ENCODE peak calls at places on chromosomes 16 and 17, in five cellular contexts. One of them, this sample, is unnamed.

GRCh38 chr17:4678448-4679026 is 25.4 kb downstream of the PELP1 start:
- DNase-seq in trophoblast cell: peak; percentile 20
- DNase-seq in H1: no peak
- DNase-seq in neuronal stem cell: no peak
- DNase-seq in mesendoderm: peak; percentile 70
- DNase-seq in this sample: peak; percentile 93

GRCh38 chr16:53065436-53066165 is 10.8 kb downstream of the CHD9 start:
- DNase-seq in trophoblast cell: no peak
- DNase-seq in neuronal stem cell: no peak
- DNase-seq in H1: no peak
- DNase-seq in mesendoderm: no peak
- DNase-seq in this sample: no peak

GRCh38 chr17:55620945-55621344 is 101.7 kb downstream of the TMEM100 start:
- DNase-seq in mesendoderm: no peak
- DNase-seq in neuronal stem cell: no peak
- DNase-seq in H1: no peak
- DNase-seq in trophoblast cell: no peak
- DNase-seq in this sample: no peak

GRCh38 chr17:75181608-75182318 is 996 bp downstream of the SUMO2 start:
- DNase-seq in H1: no peak
- DNase-seq in neuronal stem cell: no peak
- DNase-seq in mesendoderm: no peak
- DNase-seq in trophoblast cell: no peak
- DNase-seq in this sample: peak; percentile 38

GRCh38 chr17:27380551-27380950 is 75.7 kb upstream of the KSR1 start:
- DNase-seq in mesendoderm: no peak
- DNase-seq in trophoblast cell: no peak
- DNase-seq in H1: no peak
- DNase-seq in neuronal stem cell: no peak
- DNase-seq in this sample: no peak

GRCh38 chr16:27221576-27222498 is 18.5 kb downstream of the KDM8 start:
- DNase-seq in mesendoderm: no peak
- DNase-seq in H1: no peak
- DNase-seq in trophoblast cell: no peak
- DNase-seq in neuronal stem cell: no peak
- DNase-seq in this sample: peak; percentile 71

GRCh38 chr17:38352245-38353083 is 820 bp downstream of the SOCS7 start:
- DNase-seq in H1: peak; percentile 66
- DNase-seq in mesendoderm: peak; percentile 67
- DNase-seq in neuronal stem cell: no peak
- DNase-seq in trophoblast cell: peak; percentile 33
- DNase-seq in this sample: peak; percentile 52

GRCh38 chr17:43849116-43849515 is 2.1 kb downstream of the CD300LG start:
- DNase-seq in mesendoderm: no peak
- DNase-seq in trophoblast cell: no peak
- DNase-seq in H1: no peak
- DNase-seq in neuronal stem cell: no peak
- DNase-seq in this sample: no peak

GRCh38 chr16:66289986-66290385 is 76.5 kb upstream of the CDH5 start:
- DNase-seq in neuronal stem cell: no peak
- DNase-seq in H1: no peak
- DNase-seq in trophoblast cell: no peak
- DNase-seq in mesendoderm: no peak
- DNase-seq in this sample: no peak

DNA sequence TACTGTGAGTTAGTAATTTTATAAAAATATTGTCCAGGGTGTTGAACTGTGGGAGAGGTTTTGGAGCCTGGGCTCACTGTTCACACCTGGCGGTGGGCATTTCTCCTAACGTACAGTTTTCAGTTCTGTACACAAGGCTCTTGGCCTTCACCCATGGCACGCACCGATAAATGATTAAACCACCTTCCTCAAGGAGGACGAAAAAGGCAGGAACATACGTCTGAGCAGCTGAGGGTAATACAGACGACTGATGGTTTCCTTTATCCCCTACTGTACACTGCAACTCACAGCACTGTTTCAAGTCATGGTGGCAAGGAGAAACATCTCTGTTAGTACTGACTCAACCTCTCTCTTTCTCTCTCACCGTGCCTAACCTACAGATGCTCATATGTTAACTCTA is 1.4 kb upstream of the ST6GALNAC1 start:
- DNase-seq in trophoblast cell: no peak
- DNase-seq in H1: no peak
- DNase-seq in mesendoderm: no peak
- DNase-seq in neuronal stem cell: no peak
- DNase-seq in this sample: no peak
- H3K4me2 ChIP-seq in trophoblast cell: no peak overlapping the region
- H3K4me2 ChIP-seq in H1: no peak overlapping the region
- H3K4me2 ChIP-seq in mesendoderm: no peak overlapping the region
- H3K4me2 ChIP-seq in neuronal stem cell: no peak overlapping the region
- H3K4me2 ChIP-seq in this sample: no peak overlapping the region

DNA sequence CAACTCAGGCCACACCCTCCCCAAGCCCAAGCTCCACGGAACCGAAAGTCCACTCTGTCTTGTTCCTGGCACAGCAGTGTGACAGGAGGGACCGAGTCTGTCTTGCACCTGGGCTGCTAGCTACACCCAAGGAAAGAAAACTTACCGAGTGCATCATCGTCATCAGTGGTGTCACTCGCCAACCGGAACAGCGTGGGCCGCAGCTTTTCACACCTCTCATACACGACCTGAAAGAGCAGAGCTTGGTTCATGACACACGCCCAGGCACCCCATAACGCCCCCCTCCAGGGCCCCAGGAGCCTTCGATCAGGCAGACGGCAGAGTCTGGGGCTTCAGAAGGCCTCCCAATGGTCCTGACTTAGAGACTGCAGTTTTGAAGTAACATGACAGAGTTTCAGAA is 27.5 kb downstream of the GGA2 start:
- DNase-seq in mesendoderm: no peak
- DNase-seq in H1: no peak
- DNase-seq in neuronal stem cell: no peak
- DNase-seq in trophoblast cell: no peak
- DNase-seq in this sample: no peak
- H3K4me3 ChIP-seq in mesendoderm: no peak overlapping the region
- H3K4me3 ChIP-seq in H1: no peak overlapping the region
- H3K4me3 ChIP-seq in neuronal stem cell: no peak overlapping the region
- H3K4me3 ChIP-seq in trophoblast cell: no peak overlapping the region
- H3K4me3 ChIP-seq in this sample: no peak overlapping the region

GRCh38 chr17:57442914-57443571 is 186.7 kb downstream of the MSI2 start:
- DNase-seq in trophoblast cell: no peak
- DNase-seq in H1: no peak
- DNase-seq in neuronal stem cell: no peak
- DNase-seq in mesendoderm: no peak
- DNase-seq in this sample: peak; percentile 22
- H3K18ac ChIP-seq in trophoblast cell: peak overlapping the region; percentile 70
- H3K18ac ChIP-seq in H1: no peak overlapping the region
- H3K18ac ChIP-seq in neuronal stem cell: peak overlapping the region; percentile 36
- H3K18ac ChIP-seq in mesendoderm: peak overlapping the region; percentile 16
- H3K18ac ChIP-seq in this sample: peak overlapping the region; percentile 80

GRCh38 chr16:84391151-84391873 is 23.0 kb downstream of the ATP2C2 start:
- DNase-seq in neuronal stem cell: no peak
- DNase-seq in H1: no peak
- DNase-seq in mesendoderm: no peak
- DNase-seq in trophoblast cell: peak; percentile 39
- DNase-seq in this sample: no peak

GRCh38 chr16:84397090-84397489 is 28.8 kb downstream of the ATP2C2 start:
- DNase-seq in H1: no peak
- DNase-seq in trophoblast cell: peak; percentile 23
- DNase-seq in mesendoderm: peak; percentile 12
- DNase-seq in neuronal stem cell: no peak
- DNase-seq in this sample: no peak

GRCh38 chr16:84396537-84397008 is 28.2 kb downstream of the ATP2C2 start:
- DNase-seq in mesendoderm: peak; percentile 40
- DNase-seq in trophoblast cell: peak; percentile 13
- DNase-seq in H1: no peak
- DNase-seq in neuronal stem cell: no peak
- DNase-seq in this sample: peak; percentile 3
- H3K4me2 ChIP-seq in mesendoderm: no peak overlapping the region
- H3K4me2 ChIP-seq in trophoblast cell: no peak overlapping the region
- H3K4me2 ChIP-seq in H1: no peak overlapping the region
- H3K4me2 ChIP-seq in neuronal stem cell: no peak overlapping the region
- H3K4me2 ChIP-seq in this sample: no peak overlapping the region

GRCh38 chr16:85426806-85427205 is 186.3 kb upstream of the GSE1 start:
- DNase-seq in mesendoderm: no peak
- DNase-seq in H1: no peak
- DNase-seq in neuronal stem cell: no peak
- DNase-seq in trophoblast cell: no peak
- DNase-seq in this sample: no peak
- H3K4me3 ChIP-seq in mesendoderm: no peak overlapping the region
- H3K4me3 ChIP-seq in H1: no peak overlapping the region
- H3K4me3 ChIP-seq in neuronal stem cell: no peak overlapping the region
- H3K4me3 ChIP-seq in trophoblast cell: no peak overlapping the region
- H3K4me3 ChIP-seq in this sample: no peak overlapping the region

DNA sequence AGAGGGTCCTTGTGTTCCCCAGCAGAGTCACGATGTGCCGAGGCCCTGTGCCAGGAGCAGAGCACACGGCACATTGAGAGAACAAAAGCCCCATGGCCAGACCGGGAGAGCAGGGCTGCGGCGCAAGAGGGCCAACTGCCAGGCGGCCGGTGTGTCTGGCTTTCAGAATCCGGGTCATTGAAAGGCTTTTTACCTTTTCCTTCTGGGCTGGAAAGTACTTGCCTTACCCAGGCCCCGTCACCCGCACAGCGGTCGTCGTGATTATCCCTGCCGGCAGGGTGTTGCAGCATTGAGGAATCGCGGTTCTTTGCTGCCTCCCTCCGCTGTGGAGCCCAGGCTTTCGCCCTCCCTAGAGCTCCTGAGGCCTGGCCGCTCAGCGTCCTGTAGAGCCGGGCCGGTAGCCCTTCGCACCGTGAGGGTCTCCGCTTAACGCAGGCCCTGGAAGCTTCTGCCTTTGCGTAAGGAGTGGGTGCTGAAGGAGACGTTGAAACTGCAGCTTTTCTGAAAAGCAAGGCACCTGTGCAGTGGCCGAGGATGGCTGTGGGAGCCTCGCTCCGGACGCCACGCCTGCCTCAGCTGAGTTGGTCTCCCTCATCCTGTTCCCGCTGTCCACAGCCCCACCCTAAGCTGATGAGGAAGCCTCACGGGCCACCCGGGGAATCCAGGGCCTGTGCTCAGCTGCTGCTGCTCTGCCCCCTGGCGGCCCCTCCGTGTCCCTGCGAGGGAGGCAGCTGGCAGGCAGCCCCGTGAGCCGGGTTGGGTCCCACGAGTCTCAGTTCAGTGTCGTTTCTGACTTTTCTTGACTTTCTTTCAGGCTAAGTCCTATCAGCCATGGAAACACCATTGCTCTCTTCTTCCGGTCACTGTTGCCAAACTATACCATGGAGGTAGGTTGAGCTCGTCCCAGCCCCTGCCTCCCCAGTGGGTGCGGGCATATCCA is 8.6 kb upstream of the MC1R start:
- DNase-seq in neuronal stem cell: peak; percentile 40
- DNase-seq in mesendoderm: peak; percentile 81
- DNase-seq in trophoblast cell: peak; percentile 85
- DNase-seq in H1: peak; percentile 93
- DNase-seq in this sample: peak; percentile 74
- H3K18ac ChIP-seq in neuronal stem cell: peak overlapping the region; percentile 68
- H3K18ac ChIP-seq in mesendoderm: no peak overlapping the region
- H3K18ac ChIP-seq in trophoblast cell: no peak overlapping the region
- H3K18ac ChIP-seq in H1: peak overlapping the region; percentile 51
- H3K18ac ChIP-seq in this sample: no peak overlapping the region

DNA sequence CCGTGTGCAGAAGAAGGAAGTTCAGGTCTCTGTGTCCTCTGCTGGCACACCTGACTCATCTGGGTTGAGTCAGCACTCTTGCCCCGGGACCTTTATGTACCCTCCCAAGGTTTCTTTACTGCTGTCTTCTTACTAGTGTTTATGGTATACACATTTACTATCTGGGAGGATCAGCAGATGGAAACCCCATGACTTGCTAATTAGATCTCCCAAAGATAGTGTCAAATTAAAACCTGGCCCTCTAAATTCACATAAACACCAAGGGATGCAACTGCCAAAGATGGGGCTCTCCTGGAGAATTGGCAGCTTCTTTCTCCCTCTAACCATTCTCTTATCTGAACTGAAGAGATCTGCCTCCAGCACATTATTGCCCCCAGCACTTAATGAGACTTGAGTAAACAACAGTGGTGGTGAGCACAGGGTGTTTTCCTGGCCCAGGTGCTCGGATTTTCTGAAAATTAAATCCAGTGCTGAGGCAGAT is 718.1 kb upstream of the SOX9 start:
- DNase-seq in mesendoderm: no peak
- DNase-seq in trophoblast cell: no peak
- DNase-seq in H1: no peak
- DNase-seq in neuronal stem cell: no peak
- DNase-seq in this sample: no peak
- H3K4me2 ChIP-seq in mesendoderm: no peak overlapping the region
- H3K4me2 ChIP-seq in trophoblast cell: no peak overlapping the region
- H3K4me2 ChIP-seq in H1: no peak overlapping the region
- H3K4me2 ChIP-seq in neuronal stem cell: no peak overlapping the region
- H3K4me2 ChIP-seq in this sample: no peak overlapping the region

GRCh38 chr17:45977506-45977824 is 21.6 kb upstream of the STH start:
- DNase-seq in trophoblast cell: no peak
- DNase-seq in neuronal stem cell: no peak
- DNase-seq in mesendoderm: no peak
- DNase-seq in H1: no peak
- DNase-seq in this sample: no peak
- H3K4me3 ChIP-seq in trophoblast cell: no peak overlapping the region
- H3K4me3 ChIP-seq in neuronal stem cell: no peak overlapping the region
- H3K4me3 ChIP-seq in mesendoderm: no peak overlapping the region
- H3K4me3 ChIP-seq in H1: no peak overlapping the region
- H3K4me3 ChIP-seq in this sample: no peak overlapping the region

This sample was measured in mesenchymal stem cell.